ENCODE peak calls at places on chromosomes 2 and 18, in nine cellular contexts. F is heart left ventricle, Z is Peyer's patch, R is esophagus squamous epithelium, I is transverse colon, E is A549, U is H1, X is breast epithelium, D is IMR-90. Q is an unnamed sample.

GRCh38 chr2:191362841-191363240 is 117.6 kb downstream of the MYO1B start:
- DNase-seq in F (no peak), Z (no peak), R (no peak), I (no peak), E (no peak), U (no peak), X (no peak), D (peak), Q (no peak)

GRCh38 chr18:2293109-2293839 is 278.0 kb downstream of the METTL4 start:
- DNase-seq in F (no peak), Z (no peak), R (no peak), I (no peak), E (no peak), U (no peak), X (no peak), D (no peak), Q (no peak)

GRCh38 chr2:191521608-191522208 is 156.2 kb upstream of the NABP1 start:
- DNase-seq in F (no peak), Z (no peak), R (no peak), I (no peak), E (peak), U (no peak), X (no peak), D (peak), Q (no peak)

GRCh38 chr2:1170241-1170640 is 219.6 kb downstream of the SNTG2 start:
- DNase-seq in F (no peak), Z (no peak), R (no peak), I (no peak), E (no peak), U (no peak), X (no peak), D (no peak), Q (no peak)

GRCh38 chr18:23069481-23069880 is 65.8 kb upstream of the CABLES1 start:
- DNase-seq in F (no peak), Z (no peak), R (no peak), I (no peak), E (no peak), U (no peak), X (no peak), D (no peak), Q (no peak)

GRCh38 chr2:242051440-242051839 is 181.9 kb downstream of the RTP5 start:
- DNase-seq in F (no peak), Z (no peak), R (no peak), I (no peak), E (no peak), U (no peak), X (no peak), D (no peak), Q (no peak)

GRCh38 chr18:6521804-6522418 is 107.2 kb upstream of the L3MBTL4 start:
- DNase-seq in F (no peak), Z (no peak), R (no peak), I (peak), E (no peak), U (peak), X (no peak), D (peak), Q (no peak)

GRCh38 chr2:41892486-41892885 is 155.3 kb upstream of the PKDCC start:
- DNase-seq in F (no peak), Z (no peak), R (no peak), I (no peak), E (no peak), U (no peak), X (peak), D (no peak), Q (no peak)

GRCh38 chr2:228334173-228334572 is 152.7 kb upstream of the SPHKAP start:
- DNase-seq in F (no peak), Z (no peak), R (no peak), I (no peak), E (no peak), U (no peak), X (no peak), D (no peak), Q (no peak)

GRCh38 chr2:63850650-63851049 is 9.0 kb downstream of the UGP2 start:
- DNase-seq in F (no peak), Z (no peak), R (no peak), I (no peak), E (no peak), U (no peak), X (no peak), D (no peak), Q (no peak)

GRCh38 chr2:39119732-39120520 is 925 bp downstream of the SOS1 start:
- DNase-seq in F (peak), Z (peak), R (no peak), I (peak), E (peak), U (no peak), X (peak), D (peak), Q (peak)

GRCh38 chr2:230664128-230664527 is 48.5 kb upstream of the CAB39 start:
- DNase-seq in F (peak), Z (no peak), R (no peak), I (no peak), E (no peak), U (no peak), X (no peak), D (peak), Q (no peak)

GRCh38 chr18:49476664-49477411 is 10.2 kb downstream of the C18orf32 start:
- DNase-seq in F (no peak), Z (no peak), R (no peak), I (no peak), E (peak), U (no peak), X (no peak), D (peak), Q (no peak)

GRCh38 chr2:85954918-85955420 is 66.2 kb upstream of the ST3GAL5 start:
- DNase-seq in F (no peak), Z (no peak), R (no peak), I (no peak), E (no peak), U (no peak), X (no peak), D (no peak), Q (no peak)

GRCh38 chr2:182559623-182560022 is 132.8 kb upstream of the PDE1A start:
- DNase-seq in F (no peak), Z (no peak), R (no peak), I (no peak), E (no peak), U (no peak), X (no peak), D (peak), Q (no peak)

GRCh38 chr2:215635788-215636139 is 199.9 kb upstream of the FN1 start:
- DNase-seq in F (no peak), Z (no peak), R (no peak), I (no peak), E (no peak), U (no peak), X (no peak), D (peak), Q (no peak)

GRCh38 chr2:238082858-238083257 is 17.3 kb upstream of the ESPNL start:
- DNase-seq in F (no peak), Z (no peak), R (no peak), I (no peak), E (no peak), U (no peak), X (no peak), D (no peak), Q (no peak)

GRCh38 chr2:73283545-73284295 is 558 bp downstream of the FBXO41 start:
- DNase-seq in F (peak), Z (no peak), R (no peak), I (no peak), E (no peak), U (no peak), X (no peak), D (no peak), Q (no peak)
- TF ChIP-seq CTCF in F (no peak), Z (no peak), R (no peak), I (no peak), E (no peak), U (no peak), X (no peak), D (no peak), Q (no peak)

GRCh38 chr2:25335971-25336370 is 5.8 kb downstream of the DNMT3A start:
- DNase-seq in F (no peak), Z (no peak), R (no peak), I (no peak), E (no peak), U (no peak), X (no peak), D (no peak), Q (no peak)
- TF ChIP-seq POLR2A in F (no peak), Z (no peak), R (no peak), I (no peak), E (no peak), U (no peak), X (no peak), D (no peak), Q (no peak)

GRCh38 chr2:107235491-107236254 is 349.7 kb upstream of the ST6GAL2 start:
- DNase-seq in F (no peak), Z (no peak), R (no peak), I (no peak), E (no peak), U (no peak), X (no peak), D (no peak), Q (no peak)
- H3K27ac ChIP-seq in F (no peak), Z (no peak), R (no peak), I (no peak), E (no peak), U (no peak), X (no peak), D (no peak), Q (no peak)

GRCh38 chr2:29325544-29325943 is 210.3 kb downstream of the CLIP4 start:
- DNase-seq in F (no peak), Z (no peak), R (no peak), I (no peak), E (no peak), U (no peak), X (no peak), D (no peak), Q (no peak)

GRCh38 chr2:29332540-29332939 is 217.3 kb downstream of the CLIP4 start:
- DNase-seq in F (no peak), Z (no peak), R (no peak), I (no peak), E (no peak), U (no peak), X (no peak), D (no peak), Q (no peak)

GRCh38 chr2:29326926-29327325 is 211.7 kb downstream of the CLIP4 start:
- DNase-seq in F (no peak), Z (no peak), R (no peak), I (no peak), E (no peak), U (no peak), X (no peak), D (no peak), Q (no peak)

GRCh38 chr2:29334723-29335122 is 219.5 kb downstream of the CLIP4 start:
- DNase-seq in F (no peak), Z (no peak), R (no peak), I (no peak), E (no peak), U (no peak), X (no peak), D (no peak), Q (no peak)

DNA sequence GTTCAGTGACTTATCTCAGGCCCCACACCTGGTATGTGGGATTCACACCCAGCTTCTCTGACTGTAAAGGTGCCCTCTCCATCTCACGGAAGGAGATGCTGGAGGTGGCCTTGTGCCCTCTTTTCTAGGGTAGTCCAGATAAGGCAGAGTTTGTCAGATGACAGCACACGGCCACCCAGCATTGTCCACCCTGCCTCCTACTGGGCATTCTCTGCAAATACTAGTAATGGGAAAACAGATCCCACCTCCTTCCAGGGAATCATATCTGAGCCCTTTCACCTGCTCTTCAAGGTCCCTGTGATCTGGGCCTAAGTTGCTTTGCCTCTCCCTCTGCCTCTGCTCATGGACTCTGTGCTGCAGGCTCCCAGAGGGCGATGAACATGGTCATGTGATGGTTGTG is 214.7 kb downstream of the CLIP4 start:
- DNase-seq in F (no peak), Z (no peak), R (no peak), I (no peak), E (no peak), U (no peak), X (no peak), D (no peak), Q (no peak)
- TF ChIP-seq CTCF in F (peak), Z (no peak), R (no peak), I (no peak), E (peak), U (peak), X (no peak), D (peak), Q (no peak)

GRCh38 chr2:127388423-127389164 is 819 bp upstream of the MAP3K2 start:
- DNase-seq in F (no peak), Z (no peak), R (no peak), I (no peak), E (no peak), U (no peak), X (no peak), D (peak), Q (no peak)

GRCh38 chr2:127389778-127390435 is 2.1 kb upstream of the MAP3K2 start:
- DNase-seq in F (no peak), Z (no peak), R (no peak), I (no peak), E (no peak), U (no peak), X (no peak), D (no peak), Q (no peak)

GRCh38 chr2:127386246-127386645 is 1.5 kb downstream of the MAP3K2 start:
- DNase-seq in F (no peak), Z (no peak), R (no peak), I (no peak), E (no peak), U (no peak), X (no peak), D (no peak), Q (no peak)

GRCh38 chr2:127386764-127387654 is 766 bp downstream of the MAP3K2 start:
- DNase-seq in F (peak), Z (peak), R (peak), I (peak), E (peak), U (no peak), X (peak), D (peak), Q (peak)

GRCh38 chr2:127387655-127388422 is at the start of gene MAP3K2:
- DNase-seq in F (peak), Z (peak), R (peak), I (peak), E (peak), U (no peak), X (peak), D (peak), Q (peak)
- TF ChIP-seq POLR2A in F (peak), Z (peak), R (peak), I (peak), E (peak), U (peak), X (peak), D (peak), Q (peak)

Q was measured in gastrocnemius medialis.